ENCODE peak calls at places on chromosomes 1 and 21, in seven cellular contexts. S is HCT116, K is SK-N-SH, Q is A549, X is endothelial cell of umbilical vein, H is HepG2, A is H1. F is an unnamed sample.

GRCh38 chr1:33488624-33489023 is 16.2 kb downstream of the ZSCAN20 start:
- DNase-seq in Q (no peak), K (no peak), S (no peak), X (no peak), A (no peak), H (no peak), F (no peak)

GRCh38 chr1:151832318-151832984 is 849 bp upstream of the RORC start:
- DNase-seq in A (no peak), Q (no peak), K (peak), X (no peak), H (peak), S (no peak), F (no peak)

GRCh38 chr21:25936776-25937175 is 202.0 kb downstream of the GABPA start:
- DNase-seq in S (no peak), A (no peak), Q (no peak), X (peak), H (no peak), K (no peak), F (no peak)

GRCh38 chr1:235093013-235093618 is 35.5 kb downstream of the TOMM20 start:
- DNase-seq in A (no peak), K (peak), Q (peak), S (no peak), H (peak), X (peak), F (peak)

GRCh38 chr21:39564200-39564599 is 48.5 kb upstream of the B3GALT5 start:
- DNase-seq in X (no peak), A (no peak), S (no peak), Q (no peak), H (no peak), K (peak), F (no peak)

GRCh38 chr1:224784606-224785328 is 144.7 kb upstream of the DNAH14 start:
- DNase-seq in X (no peak), H (no peak), Q (no peak), K (no peak), A (no peak), S (no peak), F (peak)

GRCh38 chr1:64514197-64514765 is 44.4 kb downstream of the CACHD1 start:
- DNase-seq in S (no peak), A (no peak), Q (no peak), X (peak), K (no peak), H (no peak), F (no peak)

GRCh38 chr1:157540852-157541251 is 11.5 kb downstream of the FCRL5 start:
- DNase-seq in A (no peak), Q (no peak), K (no peak), X (no peak), S (no peak), H (no peak), F (no peak)

GRCh38 chr1:109438798-109439297 is 12.6 kb upstream of the PSMA5 start:
- DNase-seq in X (peak), K (no peak), S (peak), Q (no peak), H (peak), A (no peak), F (peak)

GRCh38 chr1:228275435-228276342 is 67.8 kb downstream of the OBSCN start:
- DNase-seq in Q (no peak), H (no peak), S (peak), K (peak), X (peak), A (peak), F (peak)

GRCh38 chr1:21175670-21176581 is 771 bp downstream of the EIF4G3 start:
- DNase-seq in A (no peak), S (no peak), K (peak), H (no peak), X (peak), Q (peak), F (peak)

DNA sequence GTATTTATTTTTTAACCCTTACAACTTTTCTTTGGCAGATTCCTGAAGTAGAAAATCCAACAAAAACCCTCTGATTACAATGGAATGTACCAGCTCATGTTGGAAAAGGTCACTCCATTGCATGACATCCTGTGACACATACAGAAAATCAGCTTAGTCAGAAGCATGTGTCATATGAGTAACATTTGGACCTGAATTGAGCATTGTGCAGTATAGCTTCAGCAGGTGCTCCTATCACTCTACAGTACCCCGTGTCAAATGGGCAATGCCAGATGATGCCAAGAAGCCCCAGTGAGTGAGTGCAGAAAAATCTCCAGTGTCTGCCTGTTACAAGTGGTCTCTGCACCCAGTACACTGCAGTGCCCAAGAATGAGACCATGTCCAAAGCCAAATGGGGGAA is 129.7 kb upstream of the RUNX1 start:
- DNase-seq in S (no peak), H (no peak), K (no peak), Q (no peak), A (no peak), X (peak), F (no peak)
- TF ChIP-seq MAX in S (no peak), H (no peak), K (no peak), Q (no peak), A (no peak), X (no peak), F (no peak)

GRCh38 chr1:44808063-44808937 is at the start of gene BTBD19:
- DNase-seq in Q (no peak), K (peak), S (no peak), H (peak), X (peak), A (no peak), F (no peak)

GRCh38 chr1:44811714-44812151 is 3.4 kb downstream of the BTBD19 start:
- DNase-seq in Q (no peak), A (no peak), S (no peak), X (peak), K (peak), H (no peak), F (peak)

GRCh38 chr1:44808938-44809917 is 905 bp downstream of the BTBD19 start:
- DNase-seq in K (no peak), Q (no peak), A (no peak), S (no peak), X (peak), H (peak), F (peak)

GRCh38 chr1:44811234-44811633 is 2.9 kb downstream of the BTBD19 start:
- DNase-seq in A (no peak), H (no peak), Q (no peak), S (no peak), X (peak), K (no peak), F (no peak)

DNA sequence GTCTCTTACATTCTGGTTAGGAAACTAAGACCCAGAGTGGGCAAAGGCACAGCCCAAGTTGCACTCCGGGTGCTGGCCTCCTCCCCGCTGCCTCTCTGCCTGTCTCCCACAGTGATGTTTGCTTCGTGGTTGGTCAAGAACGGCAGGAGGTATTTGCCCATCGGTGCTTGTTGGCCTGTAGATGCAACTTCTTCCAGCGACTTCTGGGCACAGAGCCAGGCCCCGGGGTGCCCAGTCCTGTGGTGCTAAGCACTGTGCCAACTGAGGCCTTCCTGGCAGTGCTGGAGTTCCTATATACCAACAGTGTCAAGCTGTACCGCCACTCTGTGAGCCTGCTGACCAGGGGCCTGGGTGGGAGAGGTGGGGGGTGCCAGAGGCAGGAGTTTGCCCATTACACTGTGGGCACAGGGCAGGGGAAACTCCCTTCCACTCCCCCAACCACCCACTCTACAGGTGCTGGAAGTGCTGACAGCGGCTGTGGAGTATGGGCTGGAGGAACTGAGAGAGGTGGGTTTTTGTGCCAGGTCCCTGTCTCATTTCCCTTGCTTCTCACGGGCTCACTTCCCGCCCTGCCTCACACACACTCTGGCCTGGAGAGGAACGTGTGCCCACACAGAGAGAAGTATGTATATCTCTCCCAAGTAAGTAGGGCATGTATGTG is 1.9 kb downstream of the BTBD19 start:
- DNase-seq in H (no peak), X (peak), K (no peak), Q (no peak), A (no peak), S (no peak), F (no peak)
- H3K4me3 ChIP-seq in H (no peak), X (peak), K (peak), Q (no peak), A (no peak), S (no peak), F (no peak)

GRCh38 chr1:94092210-94092613 is 28.7 kb downstream of the ABCA4 start:
- DNase-seq in S (no peak), A (no peak), X (peak), H (no peak), Q (no peak), K (peak), F (peak)
- TF ChIP-seq MAX in S (no peak), A (no peak), X (no peak), H (no peak), Q (no peak), K (no peak), F (no peak)

DNA sequence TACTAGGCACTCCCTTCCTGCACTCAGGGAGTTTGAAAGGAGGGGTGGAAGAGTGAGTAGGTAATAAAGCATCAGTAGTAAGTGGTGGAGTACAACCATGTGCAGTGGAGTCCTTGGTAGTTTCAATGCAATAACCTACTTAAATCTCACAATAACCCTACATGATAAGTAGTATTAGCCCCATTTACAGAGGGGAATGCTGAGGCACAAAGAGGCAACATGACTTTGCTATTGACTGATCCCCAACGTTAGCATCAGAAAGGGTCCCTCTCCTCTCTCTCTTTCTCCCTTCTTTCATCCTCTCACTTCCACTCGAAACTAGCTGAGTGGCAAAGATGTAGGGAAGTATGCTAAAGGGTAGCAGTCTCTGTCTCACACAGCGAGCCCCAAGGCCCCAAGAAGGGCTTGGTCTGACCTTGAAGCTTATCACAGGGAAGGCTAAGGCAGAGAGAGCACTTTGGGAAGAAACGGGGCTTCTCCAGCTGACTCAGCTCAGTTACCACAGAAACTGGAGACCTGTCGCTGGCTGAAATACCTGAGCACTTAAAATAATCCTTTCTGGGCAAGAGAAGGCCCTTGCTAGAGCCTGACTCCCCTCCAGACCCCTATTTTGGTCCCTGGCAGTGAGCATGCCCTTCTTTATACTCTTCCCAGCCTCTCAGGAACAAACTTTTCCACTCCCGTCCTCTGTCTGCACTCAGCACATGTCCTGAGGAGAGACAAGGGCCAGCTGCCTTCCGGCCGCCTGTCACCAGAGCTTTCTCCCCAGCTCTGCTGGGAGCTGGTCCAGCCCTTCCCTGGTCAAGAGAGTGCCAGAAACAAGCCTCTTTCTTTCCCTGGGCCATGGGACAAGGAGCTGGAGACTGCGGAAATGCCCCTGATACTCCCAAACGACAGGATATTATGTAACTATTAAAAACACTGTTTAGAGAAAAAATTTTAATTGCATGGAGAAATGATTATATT is 10.7 kb downstream of the LAMB3 start:
- DNase-seq in S (no peak), X (peak), K (no peak), Q (no peak), A (no peak), H (no peak), F (no peak)
- H3K4me3 ChIP-seq in S (no peak), X (no peak), K (no peak), Q (no peak), A (no peak), H (no peak), F (no peak)

GRCh38 chr1:84062496-84062895 is 63.6 kb upstream of the TTLL7 start:
- DNase-seq in X (no peak), K (no peak), S (no peak), A (no peak), Q (no peak), H (no peak), F (no peak)

GRCh38 chr1:84060781-84061180 is 61.8 kb upstream of the TTLL7 start:
- DNase-seq in X (no peak), S (no peak), A (no peak), K (no peak), H (no peak), Q (no peak), F (no peak)

DNA sequence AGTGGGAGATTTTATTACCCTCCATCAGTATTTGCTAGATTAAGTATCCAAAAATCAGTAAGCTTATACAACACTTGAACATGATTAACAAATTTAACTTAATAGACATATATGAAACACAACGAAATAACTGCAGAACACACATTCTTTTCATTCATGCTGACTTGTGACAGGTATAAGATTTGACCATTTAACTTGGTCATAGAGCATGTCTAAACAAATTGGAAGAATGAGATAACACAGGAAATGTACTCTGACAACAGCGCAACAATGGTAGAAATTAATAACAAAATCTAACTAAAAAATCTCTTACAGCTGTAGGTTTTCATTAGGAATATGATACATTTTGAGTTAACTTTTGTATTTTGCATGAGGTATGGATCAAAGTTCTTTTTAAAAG is 62.4 kb upstream of the TTLL7 start:
- DNase-seq in H (no peak), X (no peak), S (no peak), Q (no peak), K (no peak), A (no peak), F (no peak)
- TF ChIP-seq MAX in H (no peak), X (no peak), S (no peak), Q (no peak), K (no peak), A (no peak), F (no peak)

GRCh38 chr1:239997160-239997514 is 94.5 kb upstream of the FMN2 start:
- DNase-seq in K (no peak), H (no peak), S (no peak), X (no peak), A (no peak), Q (no peak), F (no peak)
- H3K4me3 ChIP-seq in K (no peak), H (no peak), S (no peak), X (no peak), A (no peak), Q (peak), F (no peak)